ENCODE peak calls at places on chromosomes 7 and 10, in ten cellular contexts. M, F, X, C, O, T, Q, Y, N and I are unnamed samples.

GRCh38 chr10:7046615-7047014 is 364.2 kb downstream of the SFMBT2 start:
- DNase-seq in M (no peak), F (no peak), X (no peak), C (no peak), O (no peak), T (no peak), Q (no peak), Y (peak; percentile 13), N (no peak), I (peak; percentile 82)

GRCh38 chr7:51102828-51103227 is 213.8 kb downstream of the COBL start:
- DNase-seq in M (no peak), F (no peak), X (no peak), C (no peak), O (no peak), T (no peak), Q (no peak), Y (no peak), N (no peak), I (no peak)

GRCh38 chr10:12975266-12975665 is 26.2 kb downstream of the CCDC3 start:
- DNase-seq in M (no peak), F (no peak), X (peak; percentile 32), C (no peak), O (no peak), T (no peak), Q (no peak), Y (no peak), N (no peak), I (peak; percentile 43)

GRCh38 chr10:110546077-110546476 is 21.4 kb upstream of the SMC3 start:
- DNase-seq in M (no peak), F (no peak), X (no peak), C (no peak), O (no peak), T (peak; percentile 34), Q (no peak), Y (no peak), N (no peak), I (no peak)

GRCh38 chr10:123408660-123409059 is 254.5 kb downstream of the BUB3 start:
- DNase-seq in M (no peak), F (no peak), X (no peak), C (no peak), O (no peak), T (no peak), Q (no peak), Y (no peak), N (no peak), I (no peak)

GRCh38 chr10:97704341-97704740 is 9.2 kb upstream of the MARVELD1 start:
- DNase-seq in M (no peak), F (no peak), X (no peak), C (no peak), O (no peak), T (no peak), Q (no peak), Y (no peak), N (no peak), I (no peak)

GRCh38 chr7:158648787-158649186 is 55.8 kb downstream of the NCAPG2 start:
- DNase-seq in M (no peak), F (peak; percentile 14), X (no peak), C (no peak), O (no peak), T (no peak), Q (no peak), Y (no peak), N (no peak), I (peak; percentile 24)

GRCh38 chr10:6918305-6918704 is 338.2 kb upstream of the PRKCQ start:
- DNase-seq in M (no peak), F (no peak), X (peak; percentile 30), C (peak; percentile 57), O (peak; percentile 24), T (peak; percentile 75), Q (no peak), Y (no peak), N (peak; percentile 19), I (peak; percentile 79)

GRCh38 chr10:124705817-124706461 is 38.2 kb downstream of the FAM53B start:
- DNase-seq in M (no peak), F (no peak), X (peak; percentile 18), C (no peak), O (no peak), T (no peak), Q (no peak), Y (no peak), N (no peak), I (no peak)

GRCh38 chr10:4836416-4836969 is 10.5 kb downstream of the AKR1E2 start:
- DNase-seq in M (no peak), F (no peak), X (no peak), C (no peak), O (no peak), T (no peak), Q (no peak), Y (no peak), N (no peak), I (no peak)

GRCh38 chr7:17129218-17129617 is 169.2 kb upstream of the AHR start:
- DNase-seq in M (no peak), F (no peak), X (no peak), C (no peak), O (no peak), T (no peak), Q (no peak), Y (no peak), N (no peak), I (no peak)

GRCh38 chr10:3803295-3803883 is 18.4 kb upstream of the KLF6 start:
- DNase-seq in M (no peak), F (no peak), X (peak; percentile 83), C (no peak), O (no peak), T (no peak), Q (no peak), Y (no peak), N (peak; percentile 60), I (peak; percentile 49)
- TF ChIP-seq CTCF in M (no peak), F (no peak), X (no peak), C (no peak), O (no peak), T (no peak), Q (no peak), Y (no peak), N (no peak), I (no peak)

GRCh38 chr7:117808910-117809705 is 64.1 kb downstream of the CTTNBP2 start:
- DNase-seq in M (no peak), F (no peak), X (no peak), C (no peak), O (no peak), T (no peak), Q (no peak), Y (no peak), N (no peak), I (no peak)

GRCh38 chr7:117806011-117806410 is 67.2 kb downstream of the CTTNBP2 start:
- DNase-seq in M (no peak), F (no peak), X (no peak), C (no peak), O (no peak), T (no peak), Q (no peak), Y (no peak), N (no peak), I (no peak)

GRCh38 chr7:117809958-117810357 is 63.3 kb downstream of the CTTNBP2 start:
- DNase-seq in M (no peak), F (no peak), X (no peak), C (no peak), O (no peak), T (no peak), Q (no peak), Y (no peak), N (no peak), I (no peak)

GRCh38 chr7:117808273-117808868 is 64.9 kb downstream of the CTTNBP2 start:
- DNase-seq in M (no peak), F (no peak), X (no peak), C (peak; percentile 32), O (no peak), T (no peak), Q (no peak), Y (no peak), N (no peak), I (no peak)

DNA sequence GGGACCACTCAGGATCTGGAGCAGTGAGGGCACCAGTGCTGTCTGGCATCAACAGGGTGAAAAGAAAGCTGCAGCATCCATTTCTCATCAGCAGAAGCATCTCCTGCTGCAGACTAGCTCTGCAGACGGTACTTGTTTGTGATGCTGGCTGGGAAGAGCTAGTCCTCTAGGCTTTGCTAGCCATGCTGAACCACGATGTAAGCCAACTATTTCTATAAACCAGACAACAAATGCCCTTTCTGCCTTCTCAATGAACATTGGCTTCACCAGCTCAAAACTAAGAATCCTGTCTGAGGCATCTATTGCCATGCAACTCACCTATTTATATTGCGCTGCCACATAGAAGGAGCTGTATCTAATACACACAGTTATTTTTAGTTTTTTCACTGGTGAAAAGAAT is 65.6 kb downstream of the CTTNBP2 start:
- DNase-seq in M (no peak), F (no peak), X (no peak), C (no peak), O (no peak), T (no peak), Q (no peak), Y (no peak), N (no peak), I (no peak)
- TF ChIP-seq MAX in M (no peak), F (no peak), X (no peak), C (no peak), O (no peak), T (no peak), Q (no peak), Y (no peak), N (no peak), I (no peak)

DNA sequence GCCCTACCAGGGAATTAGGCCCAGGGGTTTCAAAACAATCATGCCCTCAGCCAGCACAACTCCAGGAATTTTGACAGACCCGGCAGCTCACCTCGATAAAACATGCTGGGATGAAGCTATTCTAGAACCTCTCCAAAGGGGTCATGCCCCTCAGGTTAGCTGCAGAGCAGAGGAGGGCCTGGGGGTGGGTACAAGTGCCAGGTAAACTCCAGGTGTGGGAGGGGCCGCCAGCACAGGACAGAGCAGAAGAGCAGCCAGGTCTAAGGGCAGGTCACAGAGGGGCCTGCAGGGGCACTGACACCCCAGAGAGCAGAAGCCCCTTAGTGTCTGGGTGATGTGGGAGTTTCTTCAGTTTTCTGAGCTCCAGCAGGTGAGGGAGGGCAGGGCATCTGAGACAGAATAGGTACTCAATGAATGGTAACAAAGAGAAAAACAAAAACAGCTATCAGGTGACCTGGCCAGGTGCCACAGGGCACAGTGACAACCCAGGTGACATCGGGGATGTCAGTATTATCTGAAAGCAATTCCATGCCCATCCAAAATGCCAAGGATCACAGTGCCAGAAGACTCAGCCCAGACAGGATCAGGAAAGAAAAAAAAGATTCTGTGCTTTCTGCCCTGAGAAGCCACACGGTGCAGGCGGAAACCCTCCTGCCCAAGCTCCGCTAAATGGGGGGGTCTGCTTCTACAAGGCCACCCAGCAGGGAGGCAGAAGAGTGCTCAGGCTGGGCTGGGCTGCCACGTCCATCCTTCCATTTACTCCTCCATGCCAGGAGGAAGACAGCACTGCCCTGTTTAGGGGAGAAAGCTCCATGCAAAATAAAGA is 104.5 kb downstream of the TNS3 start:
- DNase-seq in M (no peak), F (no peak), X (no peak), C (no peak), O (no peak), T (no peak), Q (no peak), Y (no peak), N (no peak), I (no peak)
- TF ChIP-seq CTCF in M (no peak), F (no peak), X (no peak), C (no peak), O (no peak), T (no peak), Q (no peak), Y (no peak), N (no peak), I (no peak)

GRCh38 chr10:72719941-72720592 is 28.1 kb downstream of the MCU start:
- DNase-seq in M (no peak), F (no peak), X (no peak), C (no peak), O (no peak), T (no peak), Q (no peak), Y (no peak), N (no peak), I (no peak)

GRCh38 chr10:72720814-72721665 is 29.1 kb downstream of the MCU start:
- DNase-seq in M (no peak), F (no peak), X (no peak), C (no peak), O (no peak), T (no peak), Q (peak; percentile 67), Y (no peak), N (no peak), I (no peak)
- TF ChIP-seq MAX in M (no peak), F (no peak), X (no peak), C (no peak), O (no peak), T (no peak), Q (no peak), Y (no peak), N (no peak), I (no peak)